ENCODE peak calls at places on chromosomes 6 and 20, in six cellular contexts. M is coronary artery, Q is PC-3, Z is A549, K is fibroblast of the aortic adventitia, G is adrenal gland. S is an unnamed sample.

GRCh38 chr20:23446505-23446904 is 6.2 kb downstream of the CST11 start:
- DNase-seq in M (no peak), Q (peak; percentile 60), Z (peak; percentile 35), K (peak; percentile 47), G (peak; percentile 77), S (peak; percentile 80)

GRCh38 chr6:25962368-25963127 is at the start of gene TRIM38:
- DNase-seq in M (peak; percentile 85), Q (peak; percentile 88), Z (peak; percentile 45), K (peak; percentile 94), G (peak; percentile 86), S (peak; percentile 96)

GRCh38 chr6:16712931-16713484 is 48.3 kb downstream of the ATXN1 start:
- DNase-seq in M (no peak), Q (peak; percentile 92), Z (no peak), K (peak; percentile 97), G (peak; percentile 62), S (peak; percentile 85)

GRCh38 chr6:34556031-34556471 is at the start of gene SPDEF:
- DNase-seq in M (no peak), Q (peak; percentile 86), Z (no peak), K (no peak), G (no peak), S (no peak)

GRCh38 chr6:5085638-5086293 is 625 bp downstream of the PPP1R3G start:
- DNase-seq in M (no peak), Q (peak; percentile 42), Z (no peak), K (no peak), G (peak; percentile 54), S (no peak)

GRCh38 chr20:44780226-44780625 is 30.1 kb downstream of the RIMS4 start:
- DNase-seq in M (no peak), Q (peak; percentile 70), Z (peak; percentile 28), K (peak; percentile 72), G (no peak), S (peak; percentile 47)

GRCh38 chr6:157632821-157633220 is 190.2 kb upstream of the SNX9 start:
- DNase-seq in M (no peak), Q (no peak), Z (no peak), K (peak; percentile 75), G (no peak), S (no peak)

GRCh38 chr6:144893737-144894151 is 608.6 kb downstream of the UTRN start:
- DNase-seq in M (no peak), Q (peak; percentile 44), Z (no peak), K (no peak), G (no peak), S (no peak)

GRCh38 chr20:57890254-57890800 is 180.5 kb upstream of the PMEPA1 start:
- DNase-seq in M (no peak), Q (no peak), Z (no peak), K (no peak), G (no peak), S (no peak)

GRCh38 chr6:139064981-139065665 is 36.6 kb downstream of the ABRACL start:
- DNase-seq in M (no peak), Q (no peak), Z (no peak), K (no peak), G (no peak), S (no peak)

GRCh38 chr6:93282521-93283031 is 136.8 kb downstream of the EPHA7 start:
- DNase-seq in M (no peak), Q (no peak), Z (no peak), K (no peak), G (no peak), S (no peak)

GRCh38 chr6:130632288-130632687 is 194.9 kb upstream of the SMLR1 start:
- DNase-seq in M (no peak), Q (no peak), Z (no peak), K (peak; percentile 45), G (peak; percentile 34), S (no peak)

GRCh38 chr6:112330071-112330876 is 16.9 kb upstream of the RFPL4B start:
- DNase-seq in M (no peak), Q (peak; percentile 41), Z (no peak), K (peak; percentile 59), G (no peak), S (peak; percentile 64)

GRCh38 chr20:17921774-17922173 is 46.8 kb downstream of the SNX5 start:
- DNase-seq in M (no peak), Q (no peak), Z (no peak), K (no peak), G (no peak), S (no peak)

GRCh38 chr6:12297363-12298016 is 7.3 kb downstream of the EDN1 start:
- DNase-seq in M (no peak), Q (no peak), Z (no peak), K (no peak), G (no peak), S (no peak)

GRCh38 chr20:21229163-21229562 is 74.0 kb upstream of the XRN2 start:
- DNase-seq in M (no peak), Q (peak; percentile 86), Z (peak; percentile 8), K (no peak), G (no peak), S (no peak)

GRCh38 chr6:30043744-30044143 is 17.3 kb upstream of the POLR1H start:
- DNase-seq in M (no peak), Q (no peak), Z (no peak), K (no peak), G (no peak), S (no peak)

GRCh38 chr6:71404145-71404966 is 115.7 kb downstream of the OGFRL1 start:
- DNase-seq in M (no peak), Q (peak; percentile 86), Z (no peak), K (peak; percentile 91), G (no peak), S (peak; percentile 58)

GRCh38 chr6:88349511-88349910 is 183.4 kb upstream of the CNR1 start:
- DNase-seq in M (no peak), Q (peak; percentile 4), Z (no peak), K (peak; percentile 83), G (no peak), S (peak; percentile 59)

GRCh38 chr6:108116424-108116780 is 41.9 kb upstream of the OSTM1 start:
- DNase-seq in M (no peak), Q (no peak), Z (no peak), K (no peak), G (no peak), S (no peak)

GRCh38 chr6:113464959-113465358 is 392.2 kb upstream of the MARCKS start:
- DNase-seq in M (no peak), Q (peak; percentile 77), Z (peak; percentile 3), K (peak; percentile 74), G (no peak), S (peak; percentile 23)

GRCh38 chr6:14596410-14596809 is 478.8 kb downstream of the CD83 start:
- DNase-seq in M (no peak), Q (peak; percentile 22), Z (peak; percentile 5), K (peak; percentile 19), G (peak; percentile 52), S (peak; percentile 27)

S was measured in COLO829.